ENCODE peak calls at places on chromosomes 4 and X, in eight cellular contexts. D is GM23338, V is BJ, Y is AG10803, E is lower leg skin, L is thyroid gland, K is mucosa of descending colon, O is foreskin fibroblast. A is an unnamed sample.

GRCh38 chr4:118770741-118771187 is 65.2 kb downstream of the SEC24D start:
- DNase-seq in Y (no peak), O (no peak), V (no peak), D (no peak), K (no peak), E (no peak), L (no peak), A (no peak)

GRCh38 chrX:132227383-132228112 is 8.3 kb upstream of the RAP2C start:
- DNase-seq in D (no peak), V (no peak), O (peak), K (no peak), E (peak), L (no peak), Y (peak), A (no peak)

GRCh38 chr4:123816462-123816861 is 419.9 kb downstream of the SPRY1 start:
- DNase-seq in V (no peak), K (no peak), O (peak), E (no peak), D (peak), L (no peak), Y (peak), A (no peak)

GRCh38 chrX:120839506-120839905 is 36.2 kb downstream of the CT47B1 start:
- DNase-seq in L (no peak), O (peak), Y (peak), E (no peak), V (no peak), K (no peak), D (no peak), A (no peak)

GRCh38 chrX:120753413-120754251 is 122.0 kb downstream of the CT47B1 start:
- DNase-seq in O (no peak), K (no peak), D (no peak), E (no peak), V (no peak), L (no peak), Y (no peak), A (no peak)

GRCh38 chr4:7055990-7056325 is 11.9 kb downstream of the GRPEL1 start:
- DNase-seq in V (no peak), Y (no peak), L (no peak), K (no peak), O (no peak), D (no peak), E (no peak), A (no peak)

GRCh38 chr4:3571921-3572320 is 39.7 kb upstream of the LRPAP1 start:
- DNase-seq in K (no peak), O (no peak), L (no peak), Y (no peak), E (no peak), D (no peak), V (no peak), A (no peak)

GRCh38 chr4:7336067-7336569 is 98.6 kb downstream of the PSAPL1 start:
- DNase-seq in D (no peak), E (no peak), V (no peak), K (no peak), Y (no peak), L (no peak), O (no peak), A (no peak)

GRCh38 chr4:113026556-113026955 is 22.9 kb upstream of the ANK2 start:
- DNase-seq in V (no peak), D (no peak), E (no peak), K (no peak), Y (peak), O (peak), L (no peak), A (no peak)

GRCh38 chr4:82591592-82591991 is 29.8 kb upstream of the TMEM150C start:
- DNase-seq in Y (no peak), K (no peak), O (no peak), E (no peak), D (peak), V (no peak), L (no peak), A (no peak)

GRCh38 chrX:73683236-73683859 is 120.4 kb downstream of the CHIC1 start:
- DNase-seq in O (peak), D (no peak), K (no peak), V (no peak), E (no peak), L (no peak), Y (peak), A (peak)

GRCh38 chr4:178553201-178553600 is 1111.0 kb upstream of the AGA start:
- DNase-seq in Y (no peak), O (no peak), E (no peak), K (no peak), L (no peak), V (no peak), D (no peak), A (no peak)

GRCh38 chr4:157791236-157791635 is 381.6 kb downstream of the GASK1B start:
- DNase-seq in K (no peak), E (no peak), V (no peak), D (no peak), Y (no peak), O (no peak), L (no peak), A (no peak)

GRCh38 chr4:148076964-148077363 is 345.1 kb downstream of the ARHGAP10 start:
- DNase-seq in D (no peak), Y (peak), E (no peak), V (no peak), O (no peak), K (no peak), L (no peak), A (no peak)

GRCh38 chrX:65488496-65488895 is 46.1 kb downstream of the LAS1L start:
- DNase-seq in E (no peak), D (no peak), K (no peak), L (no peak), O (peak), V (peak), Y (peak), A (no peak)

GRCh38 chr4:185068837-185069236 is 50.5 kb downstream of the HELT start:
- DNase-seq in V (no peak), E (no peak), Y (no peak), K (no peak), O (no peak), L (no peak), D (peak), A (no peak)

GRCh38 chrX:118571829-118572228 is 76.2 kb downstream of the DOCK11 start:
- DNase-seq in D (no peak), E (no peak), L (no peak), O (peak), Y (peak), V (no peak), K (no peak), A (no peak)

GRCh38 chrX:53323196-53323595 is 41.8 kb upstream of the IQSEC2 start:
- DNase-seq in Y (no peak), D (no peak), O (peak), L (no peak), E (no peak), K (no peak), V (no peak), A (no peak)

GRCh38 chr4:186137193-186137792 is 32.8 kb downstream of the FAM149A start:
- DNase-seq in Y (peak), V (no peak), D (peak), L (no peak), O (peak), K (no peak), E (no peak), A (no peak)

GRCh38 chr4:46081674-46082073 is 42.2 kb downstream of the GABRG1 start:
- DNase-seq in L (no peak), K (no peak), E (no peak), O (no peak), Y (no peak), V (no peak), D (no peak), A (no peak)

GRCh38 chrX:123199338-123199737 is 15.3 kb downstream of the GRIA3 start:
- DNase-seq in L (no peak), K (no peak), D (no peak), V (no peak), O (no peak), E (no peak), Y (no peak), A (no peak)

GRCh38 chr4:72525938-72526337 is 43.1 kb downstream of the ADAMTS3 start:
- DNase-seq in O (peak), K (no peak), V (peak), D (no peak), E (no peak), L (peak), Y (peak), A (peak)

GRCh38 chr4:86443495-86443894 is 83.6 kb upstream of the MAPK10 start:
- DNase-seq in D (no peak), E (no peak), L (no peak), Y (no peak), O (no peak), K (no peak), V (no peak), A (no peak)

GRCh38 chr4:65589331-65589730 is 81.0 kb downstream of the EPHA5 start:
- DNase-seq in D (peak), O (no peak), K (no peak), V (no peak), L (no peak), E (no peak), Y (no peak), A (no peak)

GRCh38 chr4:5888706-5889696 is 3.9 kb downstream of the CRMP1 start:
- DNase-seq in D (no peak), V (no peak), K (no peak), Y (no peak), O (no peak), E (no peak), L (no peak), A (no peak)

GRCh38 chrX:153736071-153736820 is 11.6 kb downstream of the ABCD1 start:
- DNase-seq in K (no peak), O (no peak), L (no peak), V (no peak), D (no peak), Y (no peak), E (no peak), A (no peak)

GRCh38 chrX:65744965-65745364 is 77.5 kb downstream of the MSN start:
- DNase-seq in V (no peak), D (no peak), E (no peak), O (peak), L (no peak), Y (peak), K (no peak), A (no peak)

GRCh38 chr4:78205601-78206000 is 148.5 kb downstream of the FRAS1 start:
- DNase-seq in V (no peak), L (no peak), D (peak), O (no peak), E (no peak), Y (no peak), K (no peak), A (no peak)

GRCh38 chrX:68183612-68184214 is 249.6 kb downstream of the OPHN1 start:
- DNase-seq in K (no peak), Y (peak), V (no peak), E (no peak), O (peak), L (no peak), D (peak), A (peak)

GRCh38 chr4:163251204-163251603 is 81.2 kb downstream of the NPY1R start:
- DNase-seq in Y (no peak), L (no peak), O (no peak), K (no peak), D (peak), V (no peak), E (no peak), A (no peak)

GRCh38 chr4:100848865-100849264 is 331.0 kb upstream of the EMCN start:
- DNase-seq in K (no peak), V (no peak), O (no peak), L (no peak), E (no peak), D (peak), Y (no peak), A (no peak)

GRCh38 chr4:123784626-123785025 is 388.0 kb downstream of the SPRY1 start:
- DNase-seq in O (peak), E (no peak), Y (peak), V (peak), L (no peak), K (no peak), D (no peak), A (no peak)

GRCh38 chrX:132025085-132025484 is 2.0 kb downstream of the STK26 start:
- DNase-seq in K (no peak), O (no peak), Y (no peak), L (no peak), V (no peak), E (no peak), D (no peak), A (no peak)

GRCh38 chr4:42397256-42397634 is at the start of gene SHISA3:
- DNase-seq in L (peak), O (peak), K (no peak), D (peak), E (no peak), V (no peak), Y (no peak), A (no peak)

GRCh38 chr4:42398448-42399355 is 1.4 kb downstream of the SHISA3 start:
- DNase-seq in L (no peak), O (peak), E (no peak), Y (no peak), V (no peak), D (peak), K (no peak), A (no peak)

GRCh38 chr4:42397635-42398447 is 553 bp downstream of the SHISA3 start:
- DNase-seq in V (no peak), K (peak), O (peak), L (peak), Y (no peak), D (peak), E (no peak), A (no peak)

GRCh38 chr4:42401171-42401570 is 3.9 kb downstream of the SHISA3 start:
- DNase-seq in O (no peak), Y (no peak), E (no peak), K (no peak), L (no peak), D (peak), V (no peak), A (no peak)

DNA sequence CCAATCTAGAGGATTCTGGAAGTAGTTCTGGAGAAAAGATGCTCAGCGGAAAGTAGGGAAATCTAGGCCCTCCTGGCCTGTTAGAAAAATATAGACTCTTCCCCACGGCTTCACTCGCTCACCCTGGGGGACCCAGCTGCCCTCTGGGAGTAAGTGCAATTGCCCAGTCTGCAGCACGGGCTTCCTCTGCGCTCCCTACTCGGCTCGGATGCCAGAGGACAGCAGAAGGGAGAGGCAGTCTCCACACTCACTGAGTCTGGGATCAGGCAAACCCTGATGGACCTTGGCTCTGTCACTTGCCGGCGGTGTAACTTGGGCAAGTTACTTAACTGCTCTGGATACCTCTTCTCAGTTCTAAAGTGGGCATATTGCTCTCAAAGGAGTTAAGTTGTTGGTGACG is 2.1 kb downstream of the SHISA3 start:
- DNase-seq in K (no peak), D (peak), O (no peak), Y (no peak), E (no peak), V (no peak), L (no peak), A (no peak)
- TF ChIP-seq CTCF in K (no peak), D (no peak), O (no peak), Y (no peak), E (no peak), V (no peak), L (no peak), A (no peak)

DNA sequence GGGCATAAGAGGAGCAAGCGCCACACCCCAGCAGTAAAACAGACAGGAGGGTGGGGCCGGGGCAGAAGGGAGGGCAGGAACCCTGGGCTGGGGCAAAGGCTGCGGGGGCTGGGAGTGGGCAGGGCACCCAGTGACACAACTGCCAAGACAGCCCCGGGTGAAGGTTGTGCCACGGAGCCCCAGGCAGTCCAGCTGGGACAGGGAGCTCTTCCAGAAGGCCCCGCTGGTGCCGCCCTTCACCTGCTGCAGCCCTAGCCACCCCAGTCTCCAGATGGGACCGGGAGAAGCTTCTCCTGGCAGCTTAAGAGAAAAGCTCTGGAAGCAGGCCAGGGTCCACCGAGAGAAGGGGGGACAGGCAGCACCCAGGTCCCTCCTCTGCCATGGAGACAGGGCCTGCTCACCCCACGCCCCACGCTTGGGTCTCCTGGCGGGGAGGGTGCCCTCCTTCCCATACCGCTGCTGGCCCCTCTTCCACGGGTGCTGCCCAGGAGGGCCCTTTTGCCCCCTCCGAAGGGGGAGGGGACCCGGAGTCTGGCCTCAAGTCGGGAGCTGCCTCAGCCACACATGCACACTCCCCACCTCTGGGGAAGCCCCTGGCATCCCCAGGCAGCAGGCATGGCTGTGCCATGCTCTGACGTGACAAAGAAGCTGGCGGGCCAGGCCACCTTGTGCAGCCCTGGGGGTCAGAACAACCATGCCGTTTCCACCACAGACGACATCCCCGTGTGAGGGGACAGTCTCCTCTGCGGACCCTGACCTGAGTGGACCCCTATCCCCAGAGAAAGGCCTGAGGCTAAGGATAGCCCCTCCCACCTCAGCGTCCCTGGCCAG is 1.5 kb downstream of the DGKQ start:
- DNase-seq in V (no peak), K (peak), D (no peak), Y (no peak), E (no peak), O (no peak), L (no peak), A (no peak)
- H3K4me3 ChIP-seq in V (peak), K (peak), D (peak), Y (peak), E (no peak), O (peak), L (peak), A (peak)

GRCh38 chrX:70332600-70332999 is 42.7 kb downstream of the KIF4A start:
- DNase-seq in O (no peak), E (no peak), Y (no peak), D (peak), K (no peak), V (no peak), L (no peak), A (no peak)
- TF ChIP-seq CTCF in O (no peak), E (no peak), Y (peak), D (peak), K (no peak), V (no peak), L (no peak), A (peak)

GRCh38 chrX:129934952-129935351 is 29.0 kb downstream of the UTP14A start:
- DNase-seq in E (no peak), K (no peak), D (no peak), O (no peak), Y (no peak), V (no peak), L (no peak), A (no peak)

GRCh38 chrX:129939986-129940385 is 34.0 kb downstream of the UTP14A start:
- DNase-seq in V (no peak), O (no peak), Y (no peak), K (no peak), D (peak), L (peak), E (no peak), A (no peak)

GRCh38 chrX:129934461-129934860 is 28.5 kb downstream of the UTP14A start:
- DNase-seq in D (no peak), O (no peak), Y (no peak), L (no peak), K (no peak), E (no peak), V (no peak), A (no peak)

GRCh38 chrX:129940721-129941120 is 34.8 kb downstream of the UTP14A start:
- DNase-seq in V (no peak), O (no peak), E (no peak), D (no peak), L (no peak), Y (no peak), K (no peak), A (no peak)

GRCh38 chrX:129938081-129938480 is 32.1 kb downstream of the UTP14A start:
- DNase-seq in Y (no peak), K (no peak), E (no peak), D (peak), O (no peak), V (no peak), L (no peak), A (no peak)
- H3K4me3 ChIP-seq in Y (no peak), K (no peak), E (no peak), D (no peak), O (no peak), V (no peak), L (no peak), A (no peak)

GRCh38 chrX:101417190-101417589 is 9.2 kb downstream of the HNRNPH2 start:
- DNase-seq in K (no peak), E (no peak), V (no peak), O (no peak), D (no peak), L (no peak), Y (no peak), A (no peak)
- TF ChIP-seq CTCF in K (no peak), E (no peak), V (no peak), O (no peak), D (no peak), L (no peak), Y (no peak), A (no peak)

GRCh38 chr4:8940792-8941491 is 69.3 kb upstream of the HMX1 start:
- DNase-seq in D (peak), Y (no peak), K (no peak), E (no peak), V (no peak), L (peak), O (no peak), A (no peak)

GRCh38 chr4:8938137-8938536 is 66.5 kb upstream of the HMX1 start:
- DNase-seq in K (no peak), O (no peak), D (no peak), Y (no peak), V (no peak), E (no peak), L (no peak), A (no peak)

GRCh38 chr4:8938623-8939022 is 67.0 kb upstream of the HMX1 start:
- DNase-seq in K (no peak), V (no peak), O (no peak), Y (no peak), D (no peak), L (no peak), E (no peak), A (no peak)

GRCh38 chr4:8939160-8939855 is 67.7 kb upstream of the HMX1 start:
- DNase-seq in E (no peak), Y (no peak), L (no peak), O (no peak), V (no peak), D (no peak), K (no peak), A (no peak)

DNA sequence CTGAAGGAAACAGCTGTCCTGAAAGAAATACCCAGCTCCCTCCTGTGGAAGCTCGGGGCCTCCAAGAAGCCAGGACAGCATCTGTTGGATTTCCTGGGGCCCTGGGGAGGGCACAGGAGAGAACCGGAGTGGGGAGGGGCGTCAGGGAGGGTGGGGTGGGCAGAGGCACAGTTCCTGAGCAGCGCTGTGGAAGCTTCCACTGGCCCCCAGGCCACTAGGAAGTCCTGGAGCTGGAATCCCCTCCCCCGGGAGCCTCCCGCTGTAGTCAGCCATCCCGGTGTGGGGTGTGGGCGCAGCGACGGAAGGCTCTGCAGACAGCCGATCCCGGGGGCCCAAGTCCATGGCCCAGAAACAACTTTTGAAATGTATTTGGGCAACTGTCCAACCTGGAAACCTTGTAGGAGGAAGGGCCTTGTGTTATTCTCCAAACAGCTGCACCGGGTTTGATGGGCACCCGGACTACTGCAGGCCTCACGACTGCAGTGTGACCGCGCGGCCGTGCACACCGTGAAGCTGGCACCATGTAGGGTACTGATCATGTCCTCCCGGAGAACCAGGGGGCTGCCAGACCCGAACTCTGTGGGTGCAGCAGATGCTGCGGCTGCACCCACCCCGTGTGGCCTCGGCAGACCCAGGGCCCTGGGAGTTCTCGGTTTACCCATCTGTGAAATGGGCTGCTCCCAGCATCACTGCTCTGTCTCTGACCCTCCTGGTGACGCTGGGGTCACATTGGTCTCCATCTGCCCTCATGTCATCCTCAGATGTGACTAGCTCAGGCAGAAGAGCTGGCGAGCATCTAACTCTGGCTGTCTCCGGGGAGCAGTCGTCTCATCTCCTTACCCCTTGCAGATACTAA is 68.5 kb upstream of the HMX1 start:
- DNase-seq in Y (no peak), V (no peak), E (no peak), L (no peak), K (no peak), D (peak), O (no peak), A (no peak)
- H3K4me3 ChIP-seq in Y (no peak), V (no peak), E (no peak), L (no peak), K (no peak), D (peak), O (no peak), A (no peak)

GRCh38 chr4:14787894-14788293 is 214.4 kb upstream of the CPEB2 start:
- DNase-seq in O (peak), V (no peak), Y (peak), L (no peak), D (peak), E (no peak), K (no peak), A (no peak)
- TF ChIP-seq CTCF in O (peak), V (peak), Y (peak), L (no peak), D (peak), E (no peak), K (no peak), A (peak)